ENCODE peak calls at places on chromosomes 5 and 9, in nine cellular contexts. R is brain microvascular endothelial cell; Q is NCI-H748 treated with DMSO at 0.1 percent for 48 hours; A is HTR-8/SVneo; B is tibial artery; J is SIG-M5; C is CD8-positive, alpha-beta T cell; L is GM10248; K is NCI-H1092. S is an unnamed sample.
A peak's percentile ranks its signal among the peaks of the same experiment; 100 is the strongest.

GRCh38 chr5:77449981-77450380 is 42.1 kb downstream of the WDR41 start:
- DNase-seq in R (no peak), Q (no peak), A (no peak), B (no peak), J (no peak), C (no peak), L (no peak), K (no peak), S (no peak)

GRCh38 chr5:135484563-135485157 is 32.5 kb upstream of the TIFAB start:
- DNase-seq in R (no peak), Q (no peak), A (no peak), B (no peak), J (no peak), C (no peak), L (no peak), K (peak; percentile 91), S (no peak)

GRCh38 chr5:150302301-150303069 is at the start of gene ARSI:
- DNase-seq in R (no peak), Q (no peak), A (peak; percentile 84), B (no peak), J (no peak), C (no peak), L (no peak), K (no peak), S (peak; percentile 74)

GRCh38 chr5:151123897-151124751 is 33.5 kb downstream of the ANXA6 start:
- DNase-seq in R (peak; percentile 34), Q (no peak), A (no peak), B (no peak), J (no peak), C (no peak), L (peak; percentile 88), K (peak; percentile 45), S (peak; percentile 92)

GRCh38 chr9:21506910-21507795 is 25.0 kb upstream of the IFNE start:
- DNase-seq in R (peak; percentile 82), Q (no peak), A (peak; percentile 14), B (no peak), J (no peak), C (no peak), L (no peak), K (no peak), S (no peak)

GRCh38 chr5:57976506-57976905 is 483.4 kb downstream of the PLK2 start:
- DNase-seq in R (no peak), Q (no peak), A (no peak), B (no peak), J (no peak), C (no peak), L (no peak), K (no peak), S (no peak)

GRCh38 chr9:90037136-90037797 is 432.5 kb downstream of the GADD45G start:
- DNase-seq in R (no peak), Q (no peak), A (no peak), B (no peak), J (no peak), C (no peak), L (no peak), K (no peak), S (no peak)

GRCh38 chr9:38334234-38334633 is 58.3 kb upstream of the ALDH1B1 start:
- DNase-seq in R (no peak), Q (no peak), A (no peak), B (no peak), J (no peak), C (no peak), L (no peak), K (no peak), S (no peak)

GRCh38 chr9:79403495-79403894 is 168.3 kb upstream of the TLE4 start:
- DNase-seq in R (no peak), Q (no peak), A (no peak), B (no peak), J (no peak), C (no peak), L (no peak), K (no peak), S (no peak)

GRCh38 chr9:115327441-115328122 is 209.6 kb upstream of the TNC start:
- DNase-seq in R (no peak), Q (no peak), A (no peak), B (no peak), J (no peak), C (no peak), L (no peak), K (no peak), S (no peak)

GRCh38 chr5:126368239-126368812 is 54.9 kb upstream of the GRAMD2B start:
- DNase-seq in R (no peak), Q (no peak), A (peak; percentile 43), B (no peak), J (no peak), C (no peak), L (no peak), K (no peak), S (no peak)

GRCh38 chr9:2469681-2470141 is 151.9 kb upstream of the VLDLR start:
- DNase-seq in R (no peak), Q (no peak), A (peak; percentile 17), B (no peak), J (no peak), C (no peak), L (peak; percentile 12), K (no peak), S (no peak)

GRCh38 chr9:4061717-4062116 is 238.2 kb downstream of the GLIS3 start:
- DNase-seq in R (no peak), Q (no peak), A (no peak), B (no peak), J (no peak), C (no peak), L (no peak), K (no peak), S (no peak)

GRCh38 chr5:18789216-18789615 is 1155.0 kb downstream of the TAF11L14 start:
- DNase-seq in R (no peak), Q (no peak), A (no peak), B (no peak), J (no peak), C (no peak), L (no peak), K (no peak), S (no peak)

GRCh38 chr5:173693670-173694069 is 77.2 kb upstream of the BOD1 start:
- DNase-seq in R (no peak), Q (no peak), A (no peak), B (no peak), J (no peak), C (no peak), L (no peak), K (no peak), S (no peak)

GRCh38 chr5:75660678-75661465 is 49.6 kb downstream of the ANKDD1B start:
- DNase-seq in R (no peak), Q (no peak), A (no peak), B (no peak), J (peak; percentile 55), C (no peak), L (peak; percentile 29), K (no peak), S (no peak)

GRCh38 chr9:132146575-132146974 is 15.3 kb upstream of the NTNG2 start:
- DNase-seq in R (no peak), Q (no peak), A (no peak), B (no peak), J (no peak), C (no peak), L (no peak), K (no peak), S (no peak)

GRCh38 chr5:43615445-43616184 is 12.6 kb downstream of the NNT start:
- DNase-seq in R (no peak), Q (no peak), A (no peak), B (no peak), J (no peak), C (no peak), L (no peak), K (no peak), S (no peak)

GRCh38 chr5:102296229-102296817 is at the start of gene SLCO4C1:
- DNase-seq in R (peak; percentile 12), Q (peak; percentile 84), A (peak; percentile 58), B (peak; percentile 32), J (peak; percentile 85), C (peak; percentile 35), L (peak; percentile 83), K (peak; percentile 69), S (peak; percentile 96)

GRCh38 chr5:2756211-2756746 is 4.8 kb upstream of the IRX2 start:
- DNase-seq in R (no peak), Q (no peak), A (no peak), B (no peak), J (no peak), C (no peak), L (no peak), K (no peak), S (no peak)

GRCh38 chr9:128438343-128439109 is 17.3 kb upstream of the ODF2 start:
- DNase-seq in R (peak; percentile 53), Q (peak; percentile 39), A (peak; percentile 68), B (peak; percentile 81), J (peak; percentile 12), C (peak; percentile 75), L (peak; percentile 90), K (peak; percentile 49), S (peak; percentile 95)

GRCh38 chr9:2032234-2032633 is 17.1 kb downstream of the SMARCA2 start:
- DNase-seq in R (no peak), Q (no peak), A (no peak), B (no peak), J (no peak), C (no peak), L (no peak), K (no peak), S (no peak)

GRCh38 chr5:133817456-133817855 is 151.0 kb downstream of the C5orf15 start:
- DNase-seq in R (no peak), Q (no peak), A (no peak), B (no peak), J (no peak), C (no peak), L (no peak), K (no peak), S (no peak)

GRCh38 chr9:68416891-68417570 is 60.6 kb downstream of the PGM5 start:
- DNase-seq in R (no peak), Q (no peak), A (no peak), B (no peak), J (no peak), C (no peak), L (peak; percentile 20), K (no peak), S (no peak)

GRCh38 chr5:178199581-178200434 is 4.5 kb upstream of the HNRNPAB start:
- DNase-seq in R (no peak), Q (no peak), A (no peak), B (no peak), J (no peak), C (no peak), L (peak; percentile 6), K (no peak), S (no peak)

GRCh38 chr5:10500669-10501068 is 59.0 kb downstream of the ROPN1L start:
- DNase-seq in R (no peak), Q (no peak), A (no peak), B (no peak), J (no peak), C (no peak), L (no peak), K (no peak), S (no peak)

GRCh38 chr5:54944364-54944763 is 41.0 kb downstream of the ESM1 start:
- DNase-seq in R (peak; percentile 30), Q (no peak), A (peak; percentile 21), B (peak; percentile 22), J (no peak), C (peak; percentile 11), L (peak; percentile 26), K (no peak), S (no peak)

GRCh38 chr5:177607115-177607451 is 7.2 kb downstream of the B4GALT7 start:
- DNase-seq in R (no peak), Q (no peak), A (no peak), B (no peak), J (no peak), C (no peak), L (no peak), K (no peak), S (no peak)

GRCh38 chr9:84300271-84300670 is 40.3 kb downstream of the SLC28A3 start:
- DNase-seq in R (peak; percentile 30), Q (no peak), A (no peak), B (no peak), J (no peak), C (no peak), L (no peak), K (no peak), S (no peak)

GRCh38 chr9:131478421-131478868 is 24.3 kb upstream of the POMT1 start:
- DNase-seq in R (no peak), Q (no peak), A (peak; percentile 23), B (no peak), J (no peak), C (peak; percentile 51), L (peak; percentile 51), K (no peak), S (no peak)

GRCh38 chr5:16690243-16690839 is 73.5 kb upstream of the RETREG1 start:
- DNase-seq in R (peak; percentile 51), Q (peak; percentile 81), A (peak; percentile 88), B (no peak), J (no peak), C (no peak), L (peak; percentile 63), K (peak; percentile 33), S (no peak)

S was measured in spleen.